ENCODE peak calls at places on chromosomes 12 and 14, in ten cellular contexts. N is GM06990; S is cardiac fibroblast; W is activated naive CD4-positive, alpha-beta T cell; Q is AG04450; G is body of pancreas; Z is central memory CD4-positive, alpha-beta T cell; V is kidney; R is T-cell; K is stimulated activated CD4-positive, alpha-beta T cell treated with anti-CD3 and anti-CD28 coated beads, Interleukin-12 subunit alpha, Interleukin-12 subunit beta, amount 100 ng/mL, for 48 hours. F is an unnamed sample.

GRCh38 chr14:99181246-99181645 is 90.8 kb downstream of the BCL11B start:
- DNase-seq in N (no peak), S (no peak), W (no peak), Q (no peak), G (no peak), Z (no peak), V (no peak), R (peak; percentile 23), K (no peak), F (no peak)

GRCh38 chr14:88194531-88194930 is 128.5 kb downstream of the KCNK10 start:
- DNase-seq in N (no peak), S (no peak), W (no peak), Q (no peak), G (no peak), Z (no peak), V (no peak), R (no peak), K (no peak), F (no peak)

GRCh38 chr12:632102-632696 is 31.0 kb downstream of the NINJ2 start:
- DNase-seq in N (no peak), S (peak; percentile 78), W (no peak), Q (peak; percentile 64), G (peak; percentile 34), Z (no peak), V (no peak), R (no peak), K (no peak), F (no peak)

GRCh38 chr14:21668377-21668776 is 5.2 kb downstream of the OR4E1 start:
- DNase-seq in N (no peak), S (no peak), W (no peak), Q (no peak), G (no peak), Z (no peak), V (no peak), R (no peak), K (no peak), F (no peak)

GRCh38 chr12:76820888-76821482 is 57.1 kb downstream of the ZDHHC17 start:
- DNase-seq in N (no peak), S (peak; percentile 51), W (no peak), Q (peak; percentile 3), G (peak; percentile 23), Z (no peak), V (no peak), R (no peak), K (no peak), F (no peak)

GRCh38 chr12:114430306-114430705 is 24.4 kb upstream of the TBX5 start:
- DNase-seq in N (no peak), S (peak; percentile 88), W (no peak), Q (peak; percentile 98), G (no peak), Z (no peak), V (no peak), R (no peak), K (no peak), F (no peak)

GRCh38 chr12:11653215-11653753 is 3.8 kb downstream of the ETV6 start:
- DNase-seq in N (peak; percentile 43), S (peak; percentile 41), W (no peak), Q (no peak), G (no peak), Z (no peak), V (no peak), R (peak; percentile 11), K (peak; percentile 37), F (peak; percentile 72)

GRCh38 chr12:57504033-57504432 is 16.2 kb downstream of the MARS1 start:
- DNase-seq in N (no peak), S (no peak), W (no peak), Q (no peak), G (no peak), Z (no peak), V (no peak), R (no peak), K (no peak), F (no peak)

GRCh38 chr14:90140298-90140955 is 78.6 kb downstream of the KCNK13 start:
- DNase-seq in N (no peak), S (no peak), W (no peak), Q (no peak), G (no peak), Z (no peak), V (no peak), R (no peak), K (no peak), F (no peak)

GRCh38 chr12:7934560-7935463 is 1.2 kb downstream of the SLC2A3 start:
- DNase-seq in N (no peak), S (no peak), W (no peak), Q (no peak), G (no peak), Z (no peak), V (no peak), R (no peak), K (no peak), F (no peak)

GRCh38 chr14:85579957-85580356 is 50.0 kb downstream of the FLRT2 start:
- DNase-seq in N (no peak), S (no peak), W (no peak), Q (no peak), G (no peak), Z (no peak), V (no peak), R (no peak), K (no peak), F (no peak)

GRCh38 chr14:105203057-105203494 is 22.0 kb upstream of the NUDT14 start:
- DNase-seq in N (peak; percentile 67), S (peak; percentile 74), W (peak; percentile 57), Q (peak; percentile 32), G (peak; percentile 83), Z (peak; percentile 45), V (peak; percentile 91), R (peak; percentile 57), K (peak; percentile 64), F (no peak)